ENCODE peak calls at places on chromosomes 11 and 22, in five cellular contexts. One of them, this sample, is unnamed.

GRCh38 chr11:104895619-104896018 is 2.6 kb downstream of the CASP12 start:
- DNase-seq in kidney epithelial cell: no peak
- DNase-seq in heart right ventricle: no peak
- DNase-seq in WTC11: no peak
- DNase-seq in neuronal stem cell: no peak
- DNase-seq in this sample: no peak

GRCh38 chr11:68216171-68216938 is 3.3 kb upstream of the KMT5B start:
- DNase-seq in kidney epithelial cell: no peak
- DNase-seq in heart right ventricle: peak
- DNase-seq in WTC11: no peak
- DNase-seq in neuronal stem cell: no peak
- DNase-seq in this sample: no peak

GRCh38 chr11:69164824-69165223 is 9.1 kb downstream of the SMIM38 start:
- DNase-seq in kidney epithelial cell: no peak
- DNase-seq in heart right ventricle: no peak
- DNase-seq in WTC11: no peak
- DNase-seq in neuronal stem cell: no peak
- DNase-seq in this sample: no peak

GRCh38 chr22:41940853-41941765 is 5.8 kb downstream of the CENPM start:
- DNase-seq in kidney epithelial cell: no peak
- DNase-seq in heart right ventricle: peak
- DNase-seq in WTC11: peak
- DNase-seq in neuronal stem cell: peak
- DNase-seq in this sample: no peak

GRCh38 chr11:59218893-59219292 is 6.2 kb upstream of the MPEG1 start:
- DNase-seq in kidney epithelial cell: no peak
- DNase-seq in heart right ventricle: no peak
- DNase-seq in WTC11: no peak
- DNase-seq in neuronal stem cell: no peak
- DNase-seq in this sample: no peak

GRCh38 chr22:45248832-45249561 is 8.3 kb upstream of the KIAA0930 start:
- DNase-seq in kidney epithelial cell: no peak
- DNase-seq in heart right ventricle: no peak
- DNase-seq in WTC11: no peak
- DNase-seq in neuronal stem cell: no peak
- DNase-seq in this sample: no peak

GRCh38 chr11:47891886-47892285 is 43.7 kb upstream of the NUP160 start:
- DNase-seq in kidney epithelial cell: no peak
- DNase-seq in heart right ventricle: no peak
- DNase-seq in WTC11: no peak
- DNase-seq in neuronal stem cell: no peak
- DNase-seq in this sample: no peak

GRCh38 chr11:107666911-107667568 is 44.8 kb downstream of the SLN start:
- DNase-seq in kidney epithelial cell: no peak
- DNase-seq in heart right ventricle: no peak
- DNase-seq in WTC11: no peak
- DNase-seq in neuronal stem cell: no peak
- DNase-seq in this sample: no peak

GRCh38 chr11:16840951-16841350 is 102.5 kb downstream of the C11orf58 start:
- DNase-seq in kidney epithelial cell: no peak
- DNase-seq in heart right ventricle: no peak
- DNase-seq in WTC11: no peak
- DNase-seq in neuronal stem cell: no peak
- DNase-seq in this sample: peak

GRCh38 chr11:118437736-118438125 is 1.4 kb downstream of the KMT2A start:
- DNase-seq in kidney epithelial cell: no peak
- DNase-seq in heart right ventricle: peak
- DNase-seq in WTC11: peak
- DNase-seq in neuronal stem cell: peak
- DNase-seq in this sample: no peak

GRCh38 chr11:2768471-2769408 is 68.9 kb upstream of the KCNQ1OT1 start:
- DNase-seq in kidney epithelial cell: peak
- DNase-seq in heart right ventricle: no peak
- DNase-seq in WTC11: no peak
- DNase-seq in neuronal stem cell: no peak
- DNase-seq in this sample: no peak

GRCh38 chr22:37662039-37662438 is 3.5 kb downstream of the PDXP start:
- DNase-seq in kidney epithelial cell: no peak
- DNase-seq in heart right ventricle: no peak
- DNase-seq in WTC11: no peak
- DNase-seq in neuronal stem cell: no peak
- DNase-seq in this sample: no peak

GRCh38 chr22:47976219-47976618 is 1213.8 kb downstream of the TBC1D22A start:
- DNase-seq in kidney epithelial cell: no peak
- DNase-seq in heart right ventricle: no peak
- DNase-seq in WTC11: no peak
- DNase-seq in neuronal stem cell: no peak
- DNase-seq in this sample: no peak

GRCh38 chr11:200224-201003 is 6.8 kb downstream of the BET1L start:
- DNase-seq in kidney epithelial cell: no peak
- DNase-seq in heart right ventricle: no peak
- DNase-seq in WTC11: no peak
- DNase-seq in neuronal stem cell: no peak
- DNase-seq in this sample: no peak

GRCh38 chr11:90310210-90310609 is 87.4 kb upstream of the CHORDC1 start:
- DNase-seq in kidney epithelial cell: no peak
- DNase-seq in heart right ventricle: no peak
- DNase-seq in WTC11: no peak
- DNase-seq in neuronal stem cell: no peak
- DNase-seq in this sample: no peak

GRCh38 chr11:2904153-2905052 is 18.8 kb upstream of the CDKN1C start:
- DNase-seq in kidney epithelial cell: no peak
- DNase-seq in heart right ventricle: no peak
- DNase-seq in WTC11: no peak
- DNase-seq in neuronal stem cell: no peak
- DNase-seq in this sample: no peak

GRCh38 chr11:34250732-34251639 is 106.8 kb downstream of the ABTB2 start:
- DNase-seq in kidney epithelial cell: no peak
- DNase-seq in heart right ventricle: peak
- DNase-seq in WTC11: peak
- DNase-seq in neuronal stem cell: no peak
- DNase-seq in this sample: no peak

GRCh38 chr11:119483341-119483880 is 60.4 kb upstream of the THY1 start:
- DNase-seq in kidney epithelial cell: no peak
- DNase-seq in heart right ventricle: no peak
- DNase-seq in WTC11: no peak
- DNase-seq in neuronal stem cell: no peak
- DNase-seq in this sample: no peak

GRCh38 chr22:46078241-46079092 is 71.9 kb upstream of the PPARA start:
- DNase-seq in kidney epithelial cell: no peak
- DNase-seq in heart right ventricle: peak
- DNase-seq in WTC11: peak
- DNase-seq in neuronal stem cell: no peak
- DNase-seq in this sample: no peak

GRCh38 chr22:46484861-46485595 is 52.4 kb downstream of the CELSR1 start:
- DNase-seq in kidney epithelial cell: peak
- DNase-seq in heart right ventricle: no peak
- DNase-seq in WTC11: no peak
- DNase-seq in neuronal stem cell: no peak
- DNase-seq in this sample: peak

GRCh38 chr11:60840711-60841430 is 1.0 kb upstream of the CCDC86 start:
- DNase-seq in kidney epithelial cell: peak
- DNase-seq in heart right ventricle: no peak
- DNase-seq in WTC11: no peak
- DNase-seq in neuronal stem cell: no peak
- DNase-seq in this sample: no peak

GRCh38 chr11:129333873-129334272 is 41.8 kb upstream of the BARX2 start:
- DNase-seq in kidney epithelial cell: no peak
- DNase-seq in heart right ventricle: no peak
- DNase-seq in WTC11: no peak
- DNase-seq in neuronal stem cell: no peak
- DNase-seq in this sample: no peak

GRCh38 chr11:65657426-65657825 is 5.3 kb downstream of the RELA start:
- DNase-seq in kidney epithelial cell: no peak
- DNase-seq in heart right ventricle: no peak
- DNase-seq in WTC11: no peak
- DNase-seq in neuronal stem cell: no peak
- DNase-seq in this sample: no peak

GRCh38 chr22:30280495-30280894 is 8.8 kb downstream of the CASTOR1 start:
- DNase-seq in kidney epithelial cell: no peak
- DNase-seq in heart right ventricle: no peak
- DNase-seq in WTC11: no peak
- DNase-seq in neuronal stem cell: no peak
- DNase-seq in this sample: no peak

GRCh38 chr22:38454361-38455062 is 487 bp downstream of the KCNJ4 start:
- DNase-seq in kidney epithelial cell: no peak
- DNase-seq in heart right ventricle: no peak
- DNase-seq in WTC11: no peak
- DNase-seq in neuronal stem cell: no peak
- DNase-seq in this sample: no peak

GRCh38 chr11:56152333-56152732 is 7.8 kb downstream of the OR8K5 start:
- DNase-seq in kidney epithelial cell: no peak
- DNase-seq in heart right ventricle: no peak
- DNase-seq in WTC11: no peak
- DNase-seq in neuronal stem cell: no peak
- DNase-seq in this sample: no peak

GRCh38 chr22:30016596-30016995 is 63.7 kb upstream of the HORMAD2 start:
- DNase-seq in kidney epithelial cell: no peak
- DNase-seq in heart right ventricle: no peak
- DNase-seq in WTC11: no peak
- DNase-seq in neuronal stem cell: no peak
- DNase-seq in this sample: no peak

GRCh38 chr11:57800444-57801184 is 39.0 kb downstream of the CTNND1 start:
- DNase-seq in kidney epithelial cell: peak
- DNase-seq in heart right ventricle: no peak
- DNase-seq in WTC11: no peak
- DNase-seq in neuronal stem cell: peak
- DNase-seq in this sample: peak

GRCh38 chr22:47303161-47303890 is 540.9 kb downstream of the TBC1D22A start:
- DNase-seq in kidney epithelial cell: no peak
- DNase-seq in heart right ventricle: no peak
- DNase-seq in WTC11: no peak
- DNase-seq in neuronal stem cell: no peak
- DNase-seq in this sample: no peak

GRCh38 chr11:115301029-115301428 is 203.2 kb downstream of the CADM1 start:
- DNase-seq in kidney epithelial cell: no peak
- DNase-seq in heart right ventricle: no peak
- DNase-seq in WTC11: no peak
- DNase-seq in neuronal stem cell: no peak
- DNase-seq in this sample: no peak